ENCODE peak calls at places on chromosome 16, in seven cellular contexts. One of them, this sample, is unnamed.

GRCh38 chr16:67676516-67676915 is 9.9 kb downstream of the C16orf86 start:
- DNase-seq in stomach: no peak
- DNase-seq in EL: no peak
- DNase-seq in NCI-H1092: no peak
- DNase-seq in HTR-8/SVneo: no peak
- DNase-seq in hepatocyte: no peak
- DNase-seq in RCC 7860: no peak
- DNase-seq in this sample: no peak

GRCh38 chr16:15952265-15952711 is 2.9 kb downstream of the ABCC1 start:
- DNase-seq in stomach: no peak
- DNase-seq in EL: no peak
- DNase-seq in NCI-H1092: no peak
- DNase-seq in HTR-8/SVneo: no peak
- DNase-seq in hepatocyte: no peak
- DNase-seq in RCC 7860: no peak
- DNase-seq in this sample: no peak

GRCh38 chr16:67945392-67945933 is 1.5 kb upstream of the LCAT start:
- DNase-seq in stomach: no peak
- DNase-seq in EL: no peak
- DNase-seq in NCI-H1092: no peak
- DNase-seq in HTR-8/SVneo: no peak
- DNase-seq in hepatocyte: no peak
- DNase-seq in RCC 7860: no peak
- DNase-seq in this sample: no peak

GRCh38 chr16:1465567-1465915 is 9.3 kb downstream of the CLCN7 start:
- DNase-seq in stomach: no peak
- DNase-seq in EL: no peak
- DNase-seq in NCI-H1092: no peak
- DNase-seq in HTR-8/SVneo: no peak
- DNase-seq in hepatocyte: no peak
- DNase-seq in RCC 7860: no peak
- DNase-seq in this sample: no peak

GRCh38 chr16:2597560-2597902 is 59.7 kb downstream of the PDPK1 start:
- DNase-seq in stomach: no peak
- DNase-seq in EL: no peak
- DNase-seq in NCI-H1092: no peak
- DNase-seq in HTR-8/SVneo: no peak
- DNase-seq in hepatocyte: no peak
- DNase-seq in RCC 7860: no peak
- DNase-seq in this sample: no peak

GRCh38 chr16:1066584-1067172 is 5.9 kb upstream of the SSTR5 start:
- DNase-seq in stomach: no peak
- DNase-seq in EL: no peak
- DNase-seq in NCI-H1092: peak
- DNase-seq in HTR-8/SVneo: no peak
- DNase-seq in hepatocyte: no peak
- DNase-seq in RCC 7860: no peak
- DNase-seq in this sample: peak

GRCh38 chr16:87854053-87854906 is 15.0 kb downstream of the SLC7A5 start:
- DNase-seq in stomach: no peak
- DNase-seq in EL: no peak
- DNase-seq in NCI-H1092: no peak
- DNase-seq in HTR-8/SVneo: no peak
- DNase-seq in hepatocyte: peak
- DNase-seq in RCC 7860: peak
- DNase-seq in this sample: no peak

GRCh38 chr16:90020260-90020837 is 1.1 kb upstream of the DBNDD1 start:
- DNase-seq in stomach: no peak
- DNase-seq in EL: peak
- DNase-seq in NCI-H1092: no peak
- DNase-seq in HTR-8/SVneo: no peak
- DNase-seq in hepatocyte: no peak
- DNase-seq in RCC 7860: no peak
- DNase-seq in this sample: no peak

GRCh38 chr16:85361441-85362118 is 249.3 kb upstream of the CIBAR2 start:
- DNase-seq in stomach: peak
- DNase-seq in EL: no peak
- DNase-seq in NCI-H1092: no peak
- DNase-seq in HTR-8/SVneo: no peak
- DNase-seq in hepatocyte: peak
- DNase-seq in RCC 7860: no peak
- DNase-seq in this sample: no peak

GRCh38 chr16:24909856-24910255 is 64.1 kb downstream of the SLC5A11 start:
- DNase-seq in stomach: no peak
- DNase-seq in EL: no peak
- DNase-seq in NCI-H1092: no peak
- DNase-seq in HTR-8/SVneo: no peak
- DNase-seq in hepatocyte: no peak
- DNase-seq in RCC 7860: no peak
- DNase-seq in this sample: no peak

GRCh38 chr16:48556913-48557351 is 53.0 kb downstream of the N4BP1 start:
- DNase-seq in stomach: no peak
- DNase-seq in EL: peak
- DNase-seq in NCI-H1092: no peak
- DNase-seq in HTR-8/SVneo: no peak
- DNase-seq in hepatocyte: no peak
- DNase-seq in RCC 7860: peak
- DNase-seq in this sample: no peak

GRCh38 chr16:2614761-2615191 is 67.5 kb upstream of the KCTD5 start:
- DNase-seq in stomach: no peak
- DNase-seq in EL: no peak
- DNase-seq in NCI-H1092: no peak
- DNase-seq in HTR-8/SVneo: no peak
- DNase-seq in hepatocyte: no peak
- DNase-seq in RCC 7860: no peak
- DNase-seq in this sample: no peak

GRCh38 chr16:31081428-31082351 is 7.1 kb downstream of the PRSS53 start:
- DNase-seq in stomach: no peak
- DNase-seq in EL: no peak
- DNase-seq in NCI-H1092: no peak
- DNase-seq in HTR-8/SVneo: no peak
- DNase-seq in hepatocyte: peak
- DNase-seq in RCC 7860: no peak
- DNase-seq in this sample: no peak

GRCh38 chr16:66553223-66553622 is 847 bp downstream of the CKLF start:
- DNase-seq in stomach: peak
- DNase-seq in EL: peak
- DNase-seq in NCI-H1092: no peak
- DNase-seq in HTR-8/SVneo: no peak
- DNase-seq in hepatocyte: no peak
- DNase-seq in RCC 7860: no peak
- DNase-seq in this sample: no peak

GRCh38 chr16:8376430-8376829 is 213.9 kb downstream of the TMEM114 start:
- DNase-seq in stomach: no peak
- DNase-seq in EL: no peak
- DNase-seq in NCI-H1092: no peak
- DNase-seq in HTR-8/SVneo: no peak
- DNase-seq in hepatocyte: no peak
- DNase-seq in RCC 7860: no peak
- DNase-seq in this sample: no peak